ENCODE peak calls at places on chromosomes 3 and 15, in six cellular contexts. Y, H, I, D, T and U are unnamed samples.

GRCh38 chr3:135895734-135896121 is 69.8 kb upstream of the PPP2R3A start:
- DNase-seq in I (peak; percentile 18), H (peak; percentile 56), T (no peak), D (no peak), Y (no peak), U (peak; percentile 28)

GRCh38 chr15:32877620-32878019 is 159.8 kb downstream of the GREM1 start:
- DNase-seq in H (peak; percentile 51), D (no peak), Y (no peak), T (no peak), I (no peak), U (no peak)

GRCh38 chr15:79091204-79091867 is 756 bp upstream of the RASGRF1 start:
- DNase-seq in I (no peak), Y (no peak), H (peak; percentile 21), T (no peak), D (no peak), U (peak; percentile 41)

GRCh38 chr15:98025237-98025636 is 64.7 kb downstream of the ARRDC4 start:
- DNase-seq in Y (no peak), I (no peak), H (peak; percentile 70), D (peak; percentile 64), T (no peak), U (peak; percentile 64)

GRCh38 chr3:194872669-194872977 is 186.9 kb downstream of the FAM43A start:
- DNase-seq in I (no peak), Y (no peak), T (no peak), D (peak; percentile 51), H (peak; percentile 78), U (peak; percentile 71)

GRCh38 chr15:31326729-31327673 is at the start of gene KLF13:
- DNase-seq in D (no peak), T (no peak), I (no peak), Y (no peak), H (peak; percentile 61), U (peak; percentile 63)

GRCh38 chr15:100166313-100166712 is 175.5 kb downstream of the ADAMTS17 start:
- DNase-seq in Y (no peak), D (no peak), H (no peak), T (no peak), I (no peak), U (no peak)

GRCh38 chr3:99951701-99952100 is 134.0 kb downstream of the CMSS1 start:
- DNase-seq in D (no peak), H (peak; percentile 36), Y (no peak), T (no peak), I (no peak), U (no peak)

GRCh38 chr3:87132801-87133200 is 94.3 kb upstream of the CHMP2B start:
- DNase-seq in T (no peak), H (no peak), Y (no peak), D (no peak), I (no peak), U (peak; percentile 47)

GRCh38 chr3:89353465-89353864 is 246.0 kb downstream of the EPHA3 start:
- DNase-seq in Y (no peak), T (no peak), I (no peak), D (no peak), H (peak; percentile 51), U (peak; percentile 33)

GRCh38 chr15:66829551-66830131 is 127.6 kb downstream of the SMAD6 start:
- DNase-seq in H (no peak), Y (no peak), T (no peak), D (no peak), I (no peak), U (no peak)

GRCh38 chr3:191123231-191123630 is 75.8 kb upstream of the OSTN start:
- DNase-seq in Y (no peak), I (no peak), H (no peak), T (no peak), D (no peak), U (no peak)

GRCh38 chr3:178658694-178659315 is 122.6 kb downstream of the KCNMB2 start:
- DNase-seq in Y (no peak), H (no peak), I (no peak), T (no peak), D (no peak), U (no peak)

GRCh38 chr3:169564883-169565282 is 98.6 kb downstream of the MECOM start:
- DNase-seq in D (no peak), I (no peak), H (no peak), T (no peak), Y (no peak), U (no peak)

GRCh38 chr3:192284443-192285072 is 442.8 kb downstream of the FGF12 start:
- DNase-seq in T (no peak), I (no peak), H (peak; percentile 11), Y (no peak), D (no peak), U (no peak)

GRCh38 chr15:70569139-70569717 is 194.1 kb downstream of the UACA start:
- DNase-seq in Y (no peak), T (peak; percentile 18), D (no peak), I (peak; percentile 89), H (peak; percentile 66), U (peak; percentile 75)

GRCh38 chr3:75192065-75192658 is 472.0 kb upstream of the FRG2C start:
- DNase-seq in Y (no peak), H (peak; percentile 7), D (peak; percentile 0), I (peak; percentile 2), T (peak; percentile 19), U (peak; percentile 62)

GRCh38 chr3:13141991-13142412 is 68.8 kb upstream of the IQSEC1 start:
- DNase-seq in Y (no peak), T (no peak), D (no peak), H (peak; percentile 43), I (no peak), U (no peak)

GRCh38 chr3:52044869-52045616 is 11.3 kb downstream of the DUSP7 start:
- DNase-seq in D (no peak), I (no peak), Y (no peak), H (no peak), T (no peak), U (no peak)

GRCh38 chr3:52047295-52047960 is 8.9 kb downstream of the DUSP7 start:
- DNase-seq in Y (no peak), H (peak; percentile 52), T (no peak), D (no peak), I (no peak), U (no peak)

GRCh38 chr3:52046914-52047239 is 9.5 kb downstream of the DUSP7 start:
- DNase-seq in I (no peak), D (no peak), T (no peak), H (no peak), Y (no peak), U (no peak)

GRCh38 chr3:52043750-52044149 is 12.6 kb downstream of the DUSP7 start:
- DNase-seq in H (no peak), T (no peak), I (no peak), D (no peak), Y (no peak), U (no peak)

DNA sequence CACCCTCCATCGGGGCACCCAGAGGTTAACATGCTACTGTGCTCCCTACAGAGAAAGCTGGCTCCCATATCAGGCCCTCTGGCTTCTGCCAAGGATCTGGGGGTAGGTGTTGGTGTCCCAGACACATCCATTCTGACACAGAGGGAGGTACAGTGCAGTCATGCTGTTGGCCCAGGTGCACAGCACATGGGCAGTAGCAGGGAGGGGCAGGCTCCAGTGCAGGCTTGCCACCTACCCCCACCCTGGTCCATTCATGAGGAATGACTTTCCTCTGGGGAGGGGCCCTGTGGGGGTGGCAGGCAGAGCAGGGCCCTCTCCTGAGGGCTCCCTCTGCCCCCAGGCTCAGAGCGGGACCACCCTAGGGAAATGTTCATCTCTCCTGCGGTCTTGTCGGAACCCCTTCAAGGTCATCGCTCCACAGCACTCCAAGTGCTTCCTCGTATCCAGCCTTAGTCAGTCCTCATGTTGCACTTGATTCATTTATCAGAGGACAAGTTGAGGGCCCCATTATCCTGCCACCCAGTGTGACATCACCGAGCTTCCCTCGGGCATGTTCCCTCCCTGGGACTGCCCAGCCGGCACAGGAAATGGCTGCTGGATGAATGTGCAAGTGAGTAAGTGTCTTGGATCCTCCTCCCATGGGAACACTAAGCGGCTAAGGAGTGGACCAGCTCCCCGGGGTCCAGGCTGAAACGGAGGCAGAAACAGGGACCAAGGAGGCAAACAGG is 10.0 kb downstream of the DUSP7 start:
- DNase-seq in D (peak; percentile 95), I (peak; percentile 94), Y (no peak), H (peak; percentile 99), T (peak; percentile 55), U (peak; percentile 99)
- H3K4me3 ChIP-seq in D (no peak overlapping the region), I (peak overlapping the region; percentile 13), Y (no peak overlapping the region), H (no peak overlapping the region), T (no peak overlapping the region), U (no peak overlapping the region)

GRCh38 chr3:114899186-114899931 is 247.7 kb downstream of the ZBTB20 start:
- DNase-seq in I (no peak), T (no peak), H (no peak), D (no peak), Y (no peak), U (no peak)

GRCh38 chr3:114904633-114905032 is 242.5 kb downstream of the ZBTB20 start:
- DNase-seq in H (no peak), Y (no peak), T (no peak), I (no peak), D (no peak), U (no peak)

GRCh38 chr3:114903213-114903612 is 243.9 kb downstream of the ZBTB20 start:
- DNase-seq in T (no peak), I (no peak), H (no peak), D (no peak), Y (no peak), U (peak; percentile 15)

GRCh38 chr3:114900908-114901307 is 246.2 kb downstream of the ZBTB20 start:
- DNase-seq in Y (no peak), T (no peak), D (no peak), H (no peak), I (no peak), U (no peak)

GRCh38 chr3:114902691-114903101 is 244.4 kb downstream of the ZBTB20 start:
- DNase-seq in H (no peak), I (no peak), Y (no peak), D (no peak), T (no peak), U (peak; percentile 8)
- H3K4me3 ChIP-seq in H (no peak overlapping the region), I (no peak overlapping the region), Y (no peak overlapping the region), D (no peak overlapping the region), T (no peak overlapping the region), U (no peak overlapping the region)

DNA sequence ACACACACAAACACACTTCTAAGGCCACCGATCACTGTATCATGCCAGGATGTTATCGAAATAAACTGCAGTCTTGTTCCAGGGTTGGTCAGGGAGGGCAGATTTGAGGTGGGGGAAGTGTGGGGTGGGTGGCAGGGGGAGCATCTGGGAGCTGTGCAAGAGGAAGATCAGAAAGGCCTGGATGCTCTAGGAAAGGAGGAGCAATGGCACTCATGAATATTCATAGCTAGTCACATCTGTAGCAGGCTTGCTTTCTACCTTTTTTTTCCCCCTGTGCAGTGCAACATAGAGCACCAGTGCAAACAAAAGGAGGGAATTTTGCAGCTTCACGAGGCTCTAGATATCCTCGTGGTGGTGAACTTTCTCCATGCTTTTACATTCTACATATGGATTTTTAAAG is 84.9 kb downstream of the MEIS2 start:
- DNase-seq in I (no peak), Y (no peak), H (peak; percentile 48), T (no peak), D (no peak), U (peak; percentile 22)
- H3K4me3 ChIP-seq in I (no peak overlapping the region), Y (no peak overlapping the region), H (no peak overlapping the region), T (no peak overlapping the region), D (no peak overlapping the region), U (peak overlapping the region; percentile 9)

DNA sequence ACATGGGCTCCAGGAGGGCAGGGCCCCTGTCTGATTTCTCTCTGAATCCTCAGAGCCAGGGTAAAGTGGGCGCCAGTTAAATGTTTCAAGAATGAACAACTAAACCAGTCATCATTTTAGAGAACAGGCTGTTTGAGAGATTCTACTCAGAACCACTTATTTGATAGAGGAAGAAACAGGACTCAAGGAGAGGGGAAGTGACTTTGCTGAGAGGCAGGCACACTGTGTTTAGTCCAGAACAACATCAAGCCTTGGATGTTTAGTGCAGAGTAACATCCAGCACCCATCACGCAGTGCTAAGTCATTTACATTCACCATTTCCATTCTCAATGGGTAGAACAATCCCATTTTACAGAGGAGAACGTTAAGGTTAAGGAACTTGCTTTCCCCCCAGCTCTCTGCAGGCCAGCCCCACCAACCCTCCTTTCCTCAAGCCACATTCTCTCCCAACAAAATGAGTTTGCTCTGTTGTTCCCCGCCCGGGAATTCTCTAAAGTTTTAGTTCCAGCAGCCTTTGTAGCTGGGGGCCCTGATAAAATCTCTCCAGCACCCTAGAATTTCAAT is 1.1 kb downstream of the NMNAT3 start:
- DNase-seq in I (no peak), T (no peak), D (no peak), H (no peak), Y (no peak), U (no peak)
- H3K4me3 ChIP-seq in I (no peak overlapping the region), T (no peak overlapping the region), D (no peak overlapping the region), H (no peak overlapping the region), Y (peak overlapping the region; percentile 76), U (no peak overlapping the region)